ENCODE peak calls at places on chromosomes 1 and 21, in four cellular contexts. F is hepatocyte; Z is CD4-positive, alpha-beta T cell; J is PC-3. G is an unnamed sample.

GRCh38 chr1:61133048-61134019 is 51.0 kb downstream of the NFIA start:
- DNase-seq in F (no peak), J (peak; percentile 33), Z (no peak), G (no peak)

GRCh38 chr1:115230281-115230680 is 107.8 kb downstream of the NGF start:
- DNase-seq in Z (no peak), J (peak; percentile 80), F (no peak), G (no peak)

GRCh38 chr1:185439727-185440415 is 122.8 kb upstream of the IVNS1ABP start:
- DNase-seq in Z (no peak), F (peak; percentile 57), J (peak; percentile 83), G (no peak)

GRCh38 chr1:167090289-167090942 is at the start of gene GPA33:
- DNase-seq in F (peak; percentile 74), Z (peak; percentile 12), J (no peak), G (no peak)

GRCh38 chr1:119367332-119368124 is 1.1 kb upstream of the HAO2 start:
- DNase-seq in F (peak; percentile 53), Z (no peak), J (peak; percentile 74), G (no peak)

GRCh38 chr1:208211901-208212843 is 32.0 kb downstream of the PLXNA2 start:
- DNase-seq in Z (no peak), J (no peak), F (no peak), G (no peak)

GRCh38 chr1:165828581-165829329 is 1.3 kb downstream of the UCK2 start:
- DNase-seq in Z (no peak), J (peak; percentile 84), F (peak; percentile 82), G (no peak)

GRCh38 chr1:232868793-232869491 is 63.7 kb downstream of the MAP10 start:
- DNase-seq in Z (no peak), J (peak; percentile 97), F (peak; percentile 29), G (no peak)

GRCh38 chr1:66940968-66941367 is 16.2 kb downstream of the MIER1 start:
- DNase-seq in J (no peak), F (peak; percentile 19), Z (no peak), G (no peak)

GRCh38 chr1:207897188-207897587 is 13.7 kb downstream of the CD34 start:
- DNase-seq in Z (no peak), F (no peak), J (peak; percentile 52), G (no peak)

GRCh38 chr1:17696417-17697301 is 58.5 kb upstream of the ACTL8 start:
- DNase-seq in Z (no peak), J (peak; percentile 60), F (peak; percentile 62), G (no peak)

GRCh38 chr1:223401873-223402789 is 8.9 kb downstream of the CCDC185 start:
- DNase-seq in F (no peak), J (peak; percentile 78), Z (no peak), G (no peak)

GRCh38 chr1:219172821-219173220 is 857 bp upstream of the LYPLAL1 start:
- DNase-seq in J (no peak), Z (no peak), F (no peak), G (no peak)

GRCh38 chr1:36323636-36324321 is at the start of gene EVA1B:
- DNase-seq in F (peak; percentile 90), Z (no peak), J (peak; percentile 54), G (no peak)

GRCh38 chr21:46171996-46172862 is 12.0 kb downstream of the SPATC1L start:
- DNase-seq in J (no peak), F (no peak), Z (no peak), G (no peak)

GRCh38 chr21:45893166-45894106 is 88.1 kb upstream of the COL6A1 start:
- DNase-seq in J (no peak), Z (no peak), F (no peak), G (no peak)

GRCh38 chr1:165403835-165404482 is 41.0 kb downstream of the RXRG start:
- DNase-seq in J (peak; percentile 68), F (peak; percentile 57), Z (peak; percentile 14), G (no peak)

GRCh38 chr21:45290948-45291612 is 3.4 kb upstream of the POFUT2 start:
- DNase-seq in J (peak; percentile 40), F (peak; percentile 63), Z (no peak), G (no peak)

GRCh38 chr1:200346744-200347143 is 63.1 kb downstream of the ZNF281 start:
- DNase-seq in J (no peak), F (no peak), Z (no peak), G (no peak)

GRCh38 chr1:89262643-89263042 is 10.0 kb downstream of the GBP5 start:
- DNase-seq in Z (no peak), F (peak; percentile 12), J (peak; percentile 36), G (no peak)

GRCh38 chr21:26945916-26946315 is 21.0 kb downstream of the ADAMTS5 start:
- DNase-seq in F (no peak), Z (no peak), J (no peak), G (no peak)

GRCh38 chr1:207412845-207413244 is 41.3 kb upstream of the CR2 start:
- DNase-seq in Z (no peak), F (no peak), J (no peak), G (no peak)

GRCh38 chr21:30935121-30935888 is 53.9 kb upstream of the KRTAP11-1 start:
- DNase-seq in F (no peak), Z (no peak), J (no peak), G (no peak)
- H3K9me3 ChIP-seq in F (no peaks in the 10 kb centered on the region), Z (no peaks in the 10 kb centered on the region), J (no peaks in the 10 kb centered on the region), G (no peaks in the 10 kb centered on the region)

GRCh38 chr1:228297242-228297641 is 89.4 kb downstream of the OBSCN start:
- DNase-seq in J (no peak), F (no peak), Z (no peak), G (no peak)

GRCh38 chr1:228298471-228298870 is 90.6 kb downstream of the OBSCN start:
- DNase-seq in F (no peak), J (no peak), Z (no peak), G (no peak)

GRCh38 chr1:228299901-228300300 is 92.1 kb downstream of the OBSCN start:
- DNase-seq in F (no peak), J (no peak), Z (no peak), G (no peak)

GRCh38 chr1:228297822-228298221 is 90.0 kb downstream of the OBSCN start:
- DNase-seq in J (no peak), Z (no peak), F (no peak), G (no peak)

DNA sequence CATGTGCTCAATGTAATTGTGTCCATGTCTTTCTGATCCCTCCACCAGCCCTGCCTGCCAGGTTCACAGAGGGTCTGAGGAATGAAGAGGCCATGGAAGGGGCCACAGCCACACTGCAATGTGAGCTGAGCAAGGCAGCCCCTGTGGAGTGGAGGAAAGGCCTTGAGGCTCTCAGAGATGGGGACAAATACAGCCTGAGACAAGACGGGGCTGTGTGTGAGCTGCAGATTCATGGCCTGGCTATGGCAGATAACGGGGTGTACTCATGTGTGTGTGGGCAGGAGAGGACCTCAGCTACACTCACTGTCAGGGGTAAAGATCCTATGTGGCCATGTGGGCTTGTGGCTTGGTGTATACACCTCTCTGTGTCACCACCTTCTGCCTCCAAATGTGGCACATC is 91.4 kb downstream of the OBSCN start:
- DNase-seq in J (no peak), Z (no peak), F (no peak), G (no peak)
- H3K9me3 ChIP-seq in J (peaks cover 26% of the 10 kb centered on the region), Z (peaks cover 29% of the 10 kb centered on the region), F (no peaks in the 10 kb centered on the region), G (peaks cover 17% of the 10 kb centered on the region)

DNA sequence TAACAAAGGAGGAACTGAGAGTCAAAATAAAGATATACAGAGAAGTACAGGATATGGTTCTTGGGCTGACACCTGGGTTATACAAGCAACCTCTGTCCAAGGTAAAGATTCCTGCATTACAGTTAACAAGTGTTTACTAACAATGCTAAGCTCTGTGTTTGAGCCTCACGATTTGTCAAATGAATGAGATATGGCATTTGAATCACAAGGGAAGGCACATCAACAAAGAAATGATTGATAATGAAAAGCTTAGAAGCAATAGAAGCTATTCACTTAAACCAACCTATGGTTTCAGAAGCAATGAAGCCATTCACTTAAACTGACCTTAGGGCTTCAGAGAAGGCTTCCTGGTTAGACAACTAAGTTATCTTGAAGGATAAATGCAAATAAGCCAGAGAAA is 199.5 kb downstream of the AGBL4 start:
- DNase-seq in J (no peak), F (no peak), Z (no peak), G (no peak)
- H3K9me3 ChIP-seq in J (no peaks in the 10 kb centered on the region), F (peaks cover 4% of the 10 kb centered on the region), Z (no peaks in the 10 kb centered on the region), G (no peaks in the 10 kb centered on the region)

DNA sequence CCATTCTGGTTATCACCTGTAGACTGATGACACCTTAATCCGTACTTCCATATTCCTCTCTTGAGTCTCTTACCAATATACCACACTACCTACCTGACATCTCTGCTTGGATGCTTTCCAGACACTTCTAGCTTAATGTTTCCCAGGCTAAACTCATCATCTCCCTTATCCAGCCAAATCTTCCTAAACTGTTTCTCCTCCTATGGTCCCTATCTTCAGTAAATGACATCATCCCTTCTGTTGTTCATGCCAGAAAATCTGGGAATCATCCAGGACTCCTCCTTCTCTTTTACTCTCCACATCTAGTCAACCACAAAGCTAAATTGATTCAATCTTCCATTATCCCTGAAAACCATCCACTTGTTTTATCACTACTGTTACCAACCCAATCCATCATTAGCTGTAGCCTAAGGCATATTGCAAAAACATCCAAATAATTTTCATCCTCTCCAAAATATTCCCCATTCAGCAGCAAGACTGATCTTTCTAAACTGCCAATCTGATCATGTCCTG is 464.1 kb upstream of the BEND5 start:
- DNase-seq in Z (no peak), J (no peak), F (no peak), G (no peak)
- H3K9me3 ChIP-seq in Z (no peaks in the 10 kb centered on the region), J (peaks cover 9% of the 10 kb centered on the region), F (peaks cover 5% of the 10 kb centered on the region), G (no peaks in the 10 kb centered on the region)

GRCh38 chr1:227632325-227632724 is 69.0 kb downstream of the ZNF678 start:
- DNase-seq in Z (no peak), J (no peak), F (no peak), G (no peak)

DNA sequence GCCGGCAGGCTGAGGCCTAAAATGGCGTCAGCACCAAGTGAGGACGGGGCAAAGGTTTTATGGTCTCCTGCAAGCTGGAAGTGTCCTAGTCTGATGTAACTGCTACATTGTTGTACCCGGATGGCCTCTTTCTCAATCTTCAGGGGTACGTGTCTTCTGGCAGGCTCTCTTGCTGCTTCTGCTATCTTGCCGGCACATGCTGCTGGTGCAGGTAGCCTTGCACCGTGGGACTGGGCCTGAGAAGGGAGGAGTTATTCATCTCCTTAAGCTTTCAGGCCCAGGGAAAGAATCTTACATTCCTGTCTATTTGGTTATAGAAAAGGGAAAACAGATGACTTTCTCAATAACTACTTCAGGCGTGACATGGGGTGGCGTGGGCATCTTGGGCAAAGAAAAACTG is 72.2 kb downstream of the ZNF678 start:
- DNase-seq in J (no peak), Z (no peak), F (no peak), G (no peak)
- H3K9me3 ChIP-seq in J (peaks cover 85% of the 10 kb centered on the region), Z (peaks cover 97% of the 10 kb centered on the region), F (peaks cover 27% of the 10 kb centered on the region), G (peaks cover 86% of the 10 kb centered on the region)

GRCh38 chr1:174324493-174324892 is 123.3 kb upstream of the GPR52 start:
- DNase-seq in Z (no peak), F (no peak), J (no peak), G (no peak)

GRCh38 chr1:174322202-174322862 is 125.4 kb upstream of the GPR52 start:
- DNase-seq in Z (no peak), F (no peak), J (no peak), G (no peak)

GRCh38 chr1:174324939-174325338 is 122.8 kb upstream of the GPR52 start:
- DNase-seq in Z (no peak), F (no peak), J (no peak), G (no peak)

GRCh38 chr1:174326278-174326677 is 121.5 kb upstream of the GPR52 start:
- DNase-seq in J (no peak), F (no peak), Z (no peak), G (no peak)
- H3K9me3 ChIP-seq in J (no peaks in the 10 kb centered on the region), F (peaks cover 16% of the 10 kb centered on the region), Z (peaks cover 20% of the 10 kb centered on the region), G (peaks cover 18% of the 10 kb centered on the region)

GRCh38 chr1:169630006-169630405 is at the start of gene SELP:
- DNase-seq in F (no peak), J (no peak), Z (no peak), G (no peak)

GRCh38 chr1:169631249-169631648 is 1.3 kb upstream of the SELP start:
- DNase-seq in Z (no peak), J (no peak), F (no peak), G (no peak)

GRCh38 chr1:169634145-169634544 is 4.2 kb upstream of the SELP start:
- DNase-seq in J (no peak), Z (no peak), F (no peak), G (no peak)

GRCh38 chr1:169634877-169635276 is 5.0 kb upstream of the SELP start:
- DNase-seq in J (no peak), Z (no peak), F (no peak), G (no peak)
- H3K9me3 ChIP-seq in J (peaks cover 14% of the 10 kb centered on the region), Z (peaks cover 21% of the 10 kb centered on the region), F (peaks cover 13% of the 10 kb centered on the region), G (peaks cover 28% of the 10 kb centered on the region)